ENCODE peak calls at places on chromosomes 3 and 15, in six cellular contexts. M is OCI-LY7; Y is CD8-positive, alpha-beta T cell; D is cardiac fibroblast; L is breast epithelium; F is HFF-Myc. T is an unnamed sample.

GRCh38 chr3:44077267-44077666 is 164.4 kb upstream of the TOPAZ1 start:
- DNase-seq in Y (no peak), M (peak), F (no peak), D (peak), L (no peak), T (no peak)

GRCh38 chr15:22873204-22873701 is 34.8 kb downstream of the NIPA2 start:
- DNase-seq in L (no peak), F (no peak), M (no peak), Y (no peak), D (peak), T (no peak)

GRCh38 chr3:129530331-129530761 is 1.9 kb downstream of the RHO start:
- DNase-seq in M (no peak), D (peak), L (no peak), F (no peak), Y (no peak), T (peak)

GRCh38 chr3:16500093-16500492 is 13.4 kb downstream of the RFTN1 start:
- DNase-seq in D (no peak), Y (no peak), L (no peak), M (no peak), F (no peak), T (no peak)

GRCh38 chr3:14452676-14453367 is 50.4 kb downstream of the SLC6A6 start:
- DNase-seq in L (peak), M (no peak), D (peak), F (peak), Y (no peak), T (peak)

GRCh38 chr15:28929200-28929599 is 43.4 kb downstream of the APBA2 start:
- DNase-seq in L (no peak), M (no peak), D (no peak), Y (no peak), F (no peak), T (no peak)

GRCh38 chr15:96124436-96124835 is 206.1 kb upstream of the NR2F2 start:
- DNase-seq in L (no peak), D (no peak), M (no peak), F (no peak), Y (no peak), T (no peak)

GRCh38 chr3:186526256-186526606 is 17.9 kb downstream of the CRYGS start:
- DNase-seq in F (no peak), M (peak), D (no peak), L (no peak), Y (no peak), T (no peak)

GRCh38 chr3:47265008-47265407 is 17.6 kb downstream of the KIF9 start:
- DNase-seq in F (no peak), M (no peak), D (no peak), L (no peak), Y (no peak), T (no peak)

GRCh38 chr3:194399874-194400411 is 877 bp upstream of the GP5 start:
- DNase-seq in M (peak), L (no peak), F (no peak), Y (no peak), D (no peak), T (no peak)

GRCh38 chr3:13235079-13235478 is 161.8 kb upstream of the IQSEC1 start:
- DNase-seq in M (peak), F (no peak), L (no peak), D (no peak), Y (no peak), T (no peak)

GRCh38 chr15:92711457-92711831 is 55.9 kb upstream of the FAM174B start:
- DNase-seq in F (no peak), Y (no peak), L (no peak), M (no peak), D (no peak), T (no peak)

GRCh38 chr3:30805695-30806094 is 88.8 kb downstream of the GADL1 start:
- DNase-seq in D (no peak), L (no peak), Y (no peak), M (no peak), F (no peak), T (no peak)

GRCh38 chr3:136942796-136943195 is 15.0 kb upstream of the IL20RB start:
- DNase-seq in F (no peak), D (no peak), Y (no peak), L (no peak), M (no peak), T (no peak)

GRCh38 chr3:133379926-133380325 is 19.9 kb upstream of the BFSP2 start:
- DNase-seq in D (no peak), L (no peak), Y (no peak), F (no peak), M (no peak), T (no peak)

GRCh38 chr3:15899438-15899837 is 101.7 kb upstream of the ANKRD28 start:
- DNase-seq in D (peak), M (peak), Y (no peak), F (peak), L (no peak), T (peak)

GRCh38 chr15:40697916-40698315 is 2.9 kb downstream of the RAD51 start:
- DNase-seq in L (no peak), F (no peak), Y (no peak), M (no peak), D (no peak), T (no peak)

GRCh38 chr3:118931996-118932395 is 102.7 kb downstream of the IGSF11 start:
- DNase-seq in L (no peak), F (no peak), D (no peak), Y (no peak), M (no peak), T (no peak)

GRCh38 chr3:146072824-146073223 is 88.2 kb downstream of the PLOD2 start:
- DNase-seq in M (no peak), D (peak), F (no peak), L (no peak), Y (no peak), T (no peak)

GRCh38 chr3:129051776-129052400 is 8.7 kb upstream of the GP9 start:
- DNase-seq in L (no peak), Y (no peak), F (no peak), D (no peak), M (no peak), T (no peak)

GRCh38 chr15:41969851-41970431 is 2.4 kb downstream of the EHD4 start:
- DNase-seq in M (peak), F (no peak), D (no peak), L (peak), Y (peak), T (no peak)

GRCh38 chr3:123271466-123272159 is 69.9 kb downstream of the SEC22A start:
- DNase-seq in D (peak), F (no peak), Y (no peak), M (no peak), L (no peak), T (no peak)

GRCh38 chr15:31574761-31575160 is 248.1 kb downstream of the KLF13 start:
- DNase-seq in L (no peak), D (no peak), Y (no peak), F (no peak), M (no peak), T (no peak)

GRCh38 chr15:76147906-76148553 is 88.2 kb downstream of the TMEM266 start:
- DNase-seq in D (peak), F (no peak), L (no peak), M (peak), Y (peak), T (no peak)

GRCh38 chr3:187064210-187065115 is 74.8 kb downstream of the RPL39L start:
- DNase-seq in Y (no peak), L (no peak), M (peak), F (peak), D (peak), T (no peak)

GRCh38 chr15:43316969-43317346 is 13.4 kb downstream of the LCMT2 start:
- DNase-seq in L (no peak), D (no peak), F (no peak), Y (no peak), M (no peak), T (no peak)

GRCh38 chr15:51904931-51905330 is 66.6 kb downstream of the LEO1 start:
- DNase-seq in Y (no peak), F (no peak), M (no peak), L (no peak), D (no peak), T (no peak)

GRCh38 chr15:67906382-67906781 is 66.5 kb upstream of the RNU6-1 start:
- DNase-seq in Y (no peak), M (peak), F (no peak), L (no peak), D (peak), T (no peak)

DNA sequence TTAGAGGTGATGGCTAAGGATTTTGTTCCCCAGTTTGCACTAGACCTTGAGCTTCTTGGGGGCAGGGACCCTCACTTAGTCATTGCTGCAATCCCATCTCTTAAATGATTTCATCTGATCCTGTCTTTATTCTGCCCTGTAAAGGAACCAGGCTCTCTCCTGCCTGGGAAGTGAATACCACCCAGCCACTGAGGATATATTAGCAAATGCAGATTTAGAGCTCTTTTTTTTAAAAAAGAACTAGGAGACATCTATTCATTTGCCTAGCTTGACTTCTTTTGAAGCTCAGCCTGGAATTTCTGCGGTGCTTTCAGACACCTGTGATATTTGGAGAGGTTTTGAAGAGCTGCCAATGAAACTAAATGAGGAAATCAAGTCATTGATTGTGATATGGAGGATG is 41.8 kb downstream of the CA12 start:
- DNase-seq in Y (no peak), F (no peak), D (no peak), M (no peak), L (no peak), T (no peak)
- H3K4me3 ChIP-seq in Y (no peak), F (no peak), D (no peak), M (no peak), L (no peak), T (no peak)

DNA sequence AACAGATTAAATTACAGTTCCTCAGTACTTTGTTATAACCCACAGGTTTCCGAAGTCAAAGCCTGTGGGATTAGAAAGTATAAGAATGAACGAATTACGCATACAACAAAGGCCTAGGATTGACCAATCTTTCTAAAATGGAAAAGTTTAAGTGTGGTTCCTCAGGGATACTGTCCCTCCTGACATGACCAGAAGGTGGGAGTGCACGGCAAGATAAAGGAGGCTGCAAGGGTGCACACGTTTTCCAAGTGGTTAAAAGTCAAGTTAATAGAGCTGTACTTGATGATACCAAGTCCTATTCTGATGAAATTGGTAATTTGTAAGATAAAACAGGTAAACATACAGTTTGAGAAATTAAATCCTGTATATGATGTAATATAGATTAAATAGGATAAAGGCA is 96.2 kb downstream of the ALDH1A2 start:
- DNase-seq in F (no peak), Y (no peak), D (peak), M (no peak), L (no peak), T (no peak)
- TF ChIP-seq CTCF in F (peak), Y (no peak), D (peak), M (no peak), L (no peak), T (peak)

DNA sequence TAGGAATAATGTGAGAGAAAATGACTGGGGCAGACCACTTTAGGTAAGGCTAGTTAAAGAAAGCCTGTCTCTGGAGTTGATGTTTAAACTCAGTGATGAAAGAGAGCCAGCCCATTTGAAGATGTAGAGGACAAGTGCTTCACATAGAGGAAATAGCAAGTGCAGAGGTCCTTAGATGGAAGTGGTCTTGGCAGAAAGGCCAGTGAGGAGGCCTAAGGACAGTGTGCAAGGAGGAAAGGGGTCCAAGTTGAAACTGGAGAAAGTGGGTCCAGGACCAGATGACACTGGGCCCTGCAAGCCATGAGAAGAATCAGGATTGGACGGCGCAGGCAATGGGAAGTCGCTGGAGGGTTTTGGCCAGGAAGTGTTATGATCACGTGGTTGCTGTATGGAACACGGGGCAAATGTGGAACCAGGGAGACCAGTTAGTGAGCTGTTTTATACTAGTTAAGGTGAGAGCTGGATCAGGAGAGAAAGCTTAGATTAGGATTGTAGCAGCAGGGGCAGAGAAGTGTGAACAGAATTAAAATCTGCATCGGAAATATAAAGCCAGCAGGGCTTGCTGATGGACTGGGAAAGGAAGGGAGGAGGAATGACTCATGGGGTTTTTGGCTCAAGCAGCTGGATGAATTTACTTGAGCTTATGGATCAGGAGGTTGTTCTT is 48.0 kb upstream of the SCAANT1 start:
- DNase-seq in F (peak), M (no peak), Y (no peak), D (peak), L (no peak), T (no peak)
- H3K4me3 ChIP-seq in F (no peak), M (no peak), Y (no peak), D (peak), L (peak), T (peak)

GRCh38 chr3:42518800-42519567 is 16.5 kb downstream of the VIPR1 start:
- DNase-seq in L (no peak), Y (peak), D (no peak), M (peak), F (no peak), T (no peak)
- TF ChIP-seq CTCF in L (no peak), Y (peak), D (peak), M (peak), F (peak), T (no peak)

DNA sequence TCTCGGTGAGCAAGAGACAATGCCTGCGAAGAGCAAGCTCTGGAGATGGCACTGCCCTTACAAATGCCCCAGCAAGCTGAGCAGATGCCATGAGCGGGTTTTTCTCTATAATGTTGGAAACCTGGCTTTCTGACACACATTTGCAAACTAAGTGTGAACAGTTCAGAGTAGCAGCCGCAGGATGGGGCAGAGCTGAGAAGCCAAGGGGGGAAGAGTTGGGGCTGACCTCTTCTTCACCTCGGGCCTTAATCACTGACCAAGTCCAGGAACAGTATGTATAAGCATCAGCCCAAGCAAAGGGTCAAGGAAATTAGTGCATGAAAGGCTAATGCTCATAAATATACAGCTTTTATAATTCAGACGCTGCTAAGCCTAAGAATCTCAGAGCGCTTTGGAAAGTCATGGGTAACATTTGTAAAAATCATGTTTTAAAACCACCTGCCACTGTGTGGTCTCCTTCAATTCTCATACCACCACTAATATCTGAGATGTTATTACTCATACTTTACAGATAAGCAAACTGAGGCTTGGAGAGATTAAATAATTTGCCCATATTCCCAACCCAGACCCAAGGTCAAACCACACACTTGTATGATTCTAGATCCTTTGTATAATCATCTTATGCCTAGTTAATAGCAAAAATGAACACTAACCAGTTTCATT is 603.4 kb downstream of the FOXP1 start:
- DNase-seq in Y (no peak), D (no peak), L (no peak), F (no peak), M (no peak), T (no peak)
- H3K4me3 ChIP-seq in Y (no peak), D (no peak), L (no peak), F (no peak), M (no peak), T (no peak)

GRCh38 chr3:126703512-126704493 is at the start of gene CHCHD6:
- DNase-seq in D (peak), Y (peak), M (peak), F (peak), L (peak), T (peak)
- TF ChIP-seq CTCF in D (no peak), Y (no peak), M (peak), F (peak), L (no peak), T (peak)

DNA sequence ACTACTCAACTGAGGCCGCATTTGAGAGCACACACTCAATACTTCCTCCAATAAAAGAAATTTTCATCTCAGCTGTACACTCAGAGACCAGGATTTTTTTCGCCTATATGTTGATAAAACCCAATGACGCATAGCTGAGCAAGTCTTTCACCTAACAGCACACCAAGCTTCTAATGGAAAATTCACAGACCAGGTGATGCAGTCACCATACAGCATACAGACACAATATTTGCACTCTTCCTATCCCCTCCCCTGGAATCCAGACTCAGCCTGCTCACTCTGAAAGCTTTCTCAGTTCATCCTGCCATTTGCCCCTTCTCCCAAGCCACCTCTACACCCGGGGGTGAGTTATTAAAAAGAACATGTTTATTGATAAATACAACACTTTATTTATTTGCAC is 1.7 kb downstream of the TBC1D5 start:
- DNase-seq in D (peak), L (no peak), M (peak), F (no peak), Y (no peak), T (no peak)
- H3K4me3 ChIP-seq in D (peak), L (peak), M (peak), F (peak), Y (no peak), T (peak)

GRCh38 chr3:66237551-66237950 is 16.8 kb downstream of the SLC25A26 start:
- DNase-seq in F (no peak), M (no peak), Y (no peak), L (no peak), D (no peak), T (no peak)

GRCh38 chr3:66241466-66241865 is 20.7 kb downstream of the SLC25A26 start:
- DNase-seq in M (no peak), Y (no peak), D (no peak), F (no peak), L (no peak), T (no peak)

GRCh38 chr3:66239513-66240135 is 18.8 kb downstream of the SLC25A26 start:
- DNase-seq in M (no peak), L (no peak), Y (no peak), F (no peak), D (no peak), T (no peak)

GRCh38 chr3:66233033-66233432 is 12.2 kb downstream of the SLC25A26 start:
- DNase-seq in M (no peak), Y (no peak), L (no peak), D (no peak), F (no peak), T (no peak)

GRCh38 chr3:66236281-66236680 is 15.5 kb downstream of the SLC25A26 start:
- DNase-seq in Y (no peak), F (no peak), D (peak), L (no peak), M (peak), T (no peak)
- TF ChIP-seq CTCF in Y (no peak), F (peak), D (peak), L (no peak), M (peak), T (peak)

GRCh38 chr15:24961967-24962366 is 7.2 kb downstream of the SNRPN start:
- DNase-seq in D (no peak), F (no peak), L (no peak), M (no peak), Y (no peak), T (no peak)

GRCh38 chr15:24971772-24972171 is 17.0 kb downstream of the SNRPN start:
- DNase-seq in L (no peak), Y (no peak), D (no peak), M (no peak), F (no peak), T (no peak)

GRCh38 chr15:24971052-24971451 is 16.3 kb downstream of the SNRPN start:
- DNase-seq in Y (no peak), D (no peak), F (no peak), M (no peak), L (no peak), T (no peak)

GRCh38 chr15:24962880-24963279 is 8.1 kb downstream of the SNRPN start:
- DNase-seq in D (no peak), F (no peak), M (no peak), L (no peak), Y (no peak), T (no peak)

DNA sequence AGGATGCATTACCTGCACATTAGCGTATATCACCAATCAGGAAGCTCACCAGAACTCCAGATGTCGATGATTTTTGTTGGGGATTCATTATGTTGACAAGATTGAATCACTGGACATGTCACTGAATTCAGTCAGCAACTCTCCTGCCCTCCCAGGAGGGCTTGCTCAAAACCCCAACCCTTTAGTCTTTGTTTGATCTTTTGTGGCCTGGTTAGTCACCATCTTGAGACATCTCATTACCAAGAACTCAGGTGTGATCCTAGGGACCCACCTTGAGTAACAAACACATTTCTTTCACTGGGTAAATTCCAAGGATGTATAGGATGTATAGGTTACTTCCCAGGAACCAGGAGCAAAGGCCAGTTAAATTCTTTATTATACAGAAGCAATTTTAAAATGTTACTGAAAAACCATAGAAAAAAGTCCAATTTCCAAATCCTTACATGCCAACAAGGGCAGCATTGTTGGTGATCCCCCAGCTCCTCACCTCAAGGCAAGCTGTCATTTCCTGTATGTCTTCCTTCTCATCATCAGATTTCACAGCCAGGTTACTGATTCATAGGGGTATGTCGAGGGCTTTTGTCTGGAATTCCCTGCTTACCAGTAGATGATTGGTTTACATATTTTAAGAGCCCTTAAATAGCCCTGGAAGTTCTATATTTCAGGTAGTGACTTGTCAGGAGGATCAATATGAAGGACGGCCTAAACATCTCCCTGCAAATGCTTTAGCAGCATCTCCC is 11.7 kb downstream of the SNRPN start:
- DNase-seq in D (no peak), F (no peak), M (no peak), Y (no peak), L (no peak), T (no peak)
- H3K4me3 ChIP-seq in D (no peak), F (no peak), M (no peak), Y (no peak), L (no peak), T (no peak)

T was measured in AG09309.